ENCODE peak calls at places on chromosome 6, in six cellular contexts. One of them, this sample, is unnamed.

GRCh38 chr6:16206595-16207037 is 31.8 kb upstream of the GMPR start:
- DNase-seq in anterior cingulate cortex: peak; percentile 50
- DNase-seq in putamen: peak; percentile 64
- DNase-seq in naive B cell: peak; percentile 54
- DNase-seq in heart right ventricle: peak; percentile 75
- DNase-seq in NCI-H1694: peak; percentile 56
- DNase-seq in this sample: no peak

GRCh38 chr6:137311940-137312339 is 92.8 kb upstream of the IFNGR1 start:
- DNase-seq in anterior cingulate cortex: no peak
- DNase-seq in putamen: no peak
- DNase-seq in naive B cell: no peak
- DNase-seq in heart right ventricle: no peak
- DNase-seq in NCI-H1694: no peak
- DNase-seq in this sample: no peak

GRCh38 chr6:1226208-1227099 is 85.4 kb upstream of the FOXQ1 start:
- DNase-seq in anterior cingulate cortex: no peak
- DNase-seq in putamen: no peak
- DNase-seq in naive B cell: no peak
- DNase-seq in heart right ventricle: no peak
- DNase-seq in NCI-H1694: no peak
- DNase-seq in this sample: no peak

GRCh38 chr6:9927271-9927670 is 487.6 kb downstream of the TFAP2A start:
- DNase-seq in anterior cingulate cortex: no peak
- DNase-seq in putamen: no peak
- DNase-seq in naive B cell: no peak
- DNase-seq in heart right ventricle: no peak
- DNase-seq in NCI-H1694: no peak
- DNase-seq in this sample: no peak

GRCh38 chr6:109118337-109118736 is 23.0 kb downstream of the CEP57L1 start:
- DNase-seq in anterior cingulate cortex: no peak
- DNase-seq in putamen: no peak
- DNase-seq in naive B cell: no peak
- DNase-seq in heart right ventricle: no peak
- DNase-seq in NCI-H1694: peak; percentile 0
- DNase-seq in this sample: no peak

GRCh38 chr6:21033575-21034026 is 499.3 kb downstream of the CDKAL1 start:
- DNase-seq in anterior cingulate cortex: no peak
- DNase-seq in putamen: no peak
- DNase-seq in naive B cell: no peak
- DNase-seq in heart right ventricle: peak; percentile 15
- DNase-seq in NCI-H1694: no peak
- DNase-seq in this sample: peak; percentile 47

GRCh38 chr6:84249724-84250123 is 22.3 kb upstream of the CEP162 start:
- DNase-seq in anterior cingulate cortex: no peak
- DNase-seq in putamen: no peak
- DNase-seq in naive B cell: no peak
- DNase-seq in heart right ventricle: no peak
- DNase-seq in NCI-H1694: no peak
- DNase-seq in this sample: no peak

GRCh38 chr6:6543181-6543879 is 45.2 kb upstream of the LY86 start:
- DNase-seq in anterior cingulate cortex: no peak
- DNase-seq in putamen: no peak
- DNase-seq in naive B cell: no peak
- DNase-seq in heart right ventricle: no peak
- DNase-seq in NCI-H1694: no peak
- DNase-seq in this sample: no peak

GRCh38 chr6:167750956-167751358 is 75.8 kb upstream of the AFDN start:
- DNase-seq in anterior cingulate cortex: no peak
- DNase-seq in putamen: no peak
- DNase-seq in naive B cell: no peak
- DNase-seq in heart right ventricle: peak; percentile 52
- DNase-seq in NCI-H1694: no peak
- DNase-seq in this sample: peak; percentile 84

GRCh38 chr6:136420853-136421252 is 129.4 kb downstream of the MAP7 start:
- DNase-seq in anterior cingulate cortex: no peak
- DNase-seq in putamen: no peak
- DNase-seq in naive B cell: no peak
- DNase-seq in heart right ventricle: no peak
- DNase-seq in NCI-H1694: no peak
- DNase-seq in this sample: no peak

GRCh38 chr6:31669676-31670075 is at the start of gene LY6G5B:
- DNase-seq in anterior cingulate cortex: no peak
- DNase-seq in putamen: no peak
- DNase-seq in naive B cell: no peak
- DNase-seq in heart right ventricle: no peak
- DNase-seq in NCI-H1694: no peak
- DNase-seq in this sample: no peak

GRCh38 chr6:130525378-130525777 is 159.6 kb downstream of the TMEM200A start:
- DNase-seq in anterior cingulate cortex: no peak
- DNase-seq in putamen: peak; percentile 57
- DNase-seq in naive B cell: no peak
- DNase-seq in heart right ventricle: no peak
- DNase-seq in NCI-H1694: no peak
- DNase-seq in this sample: no peak

GRCh38 chr6:6918216-6918983 is 189.4 kb upstream of the RREB1 start:
- DNase-seq in anterior cingulate cortex: peak; percentile 12
- DNase-seq in putamen: no peak
- DNase-seq in naive B cell: no peak
- DNase-seq in heart right ventricle: no peak
- DNase-seq in NCI-H1694: peak; percentile 27
- DNase-seq in this sample: no peak

GRCh38 chr6:41197234-41197633 is 3.7 kb downstream of the TREML2 start:
- DNase-seq in anterior cingulate cortex: no peak
- DNase-seq in putamen: no peak
- DNase-seq in naive B cell: no peak
- DNase-seq in heart right ventricle: no peak
- DNase-seq in NCI-H1694: no peak
- DNase-seq in this sample: no peak

GRCh38 chr6:170529839-170530520 is 23.1 kb downstream of the PSMB1 start:
- DNase-seq in anterior cingulate cortex: peak; percentile 69
- DNase-seq in putamen: peak; percentile 68
- DNase-seq in naive B cell: peak; percentile 42
- DNase-seq in heart right ventricle: peak; percentile 78
- DNase-seq in NCI-H1694: peak; percentile 49
- DNase-seq in this sample: peak; percentile 84

GRCh38 chr6:24991748-24992467 is 56.1 kb upstream of the RIPOR2 start:
- DNase-seq in anterior cingulate cortex: no peak
- DNase-seq in putamen: peak; percentile 28
- DNase-seq in naive B cell: peak; percentile 78
- DNase-seq in heart right ventricle: peak; percentile 42
- DNase-seq in NCI-H1694: peak; percentile 57
- DNase-seq in this sample: peak; percentile 34

GRCh38 chr6:159056003-159056402 is 11.2 kb upstream of the TAGAP start:
- DNase-seq in anterior cingulate cortex: no peak
- DNase-seq in putamen: no peak
- DNase-seq in naive B cell: peak; percentile 73
- DNase-seq in heart right ventricle: no peak
- DNase-seq in NCI-H1694: no peak
- DNase-seq in this sample: no peak

GRCh38 chr6:78505178-78505577 is 362.2 kb upstream of the IRAK1BP1 start:
- DNase-seq in anterior cingulate cortex: no peak
- DNase-seq in putamen: no peak
- DNase-seq in naive B cell: no peak
- DNase-seq in heart right ventricle: no peak
- DNase-seq in NCI-H1694: no peak
- DNase-seq in this sample: no peak

This sample was measured in left ventricle myocardium superior.